ENCODE peak calls at places on chromosomes 5 and 9, in five cellular contexts. A, D, F, T and J are unnamed samples.

GRCh38 chr5:123949043-123949804 is 437.2 kb downstream of the CSNK1G3 start:
- DNase-seq in A (no peak), D (no peak), F (no peak), T (no peak), J (no peak)

GRCh38 chr9:77495834-77496671 is 152.1 kb downstream of the GNA14 start:
- DNase-seq in A (no peak), D (peak; percentile 30), F (no peak), T (no peak), J (no peak)

GRCh38 chr5:142012186-142012785 is 541 bp downstream of the GNPDA1 start:
- DNase-seq in A (peak; percentile 5), D (peak; percentile 56), F (peak; percentile 47), T (peak; percentile 61), J (peak; percentile 58)

GRCh38 chr5:142800776-142801494 is 30.8 kb downstream of the ARHGAP26 start:
- DNase-seq in A (no peak), D (no peak), F (no peak), T (no peak), J (no peak)

GRCh38 chr5:144191998-144192397 is 21.3 kb downstream of the KCTD16 start:
- DNase-seq in A (no peak), D (peak; percentile 46), F (no peak), T (no peak), J (no peak)

GRCh38 chr5:98736753-98737152 is 36.7 kb upstream of the RGMB start:
- DNase-seq in A (no peak), D (no peak), F (no peak), T (no peak), J (no peak)

GRCh38 chr5:116423091-116423490 is 151.5 kb downstream of the SEMA6A start:
- DNase-seq in A (no peak), D (no peak), F (no peak), T (no peak), J (no peak)

GRCh38 chr9:33187519-33188218 is 20.5 kb upstream of the B4GALT1 start:
- DNase-seq in A (no peak), D (peak; percentile 44), F (no peak), T (peak; percentile 54), J (peak; percentile 67)

GRCh38 chr5:139903805-139904565 is 108.4 kb downstream of the PSD2 start:
- DNase-seq in A (no peak), D (peak; percentile 51), F (no peak), T (peak; percentile 43), J (peak; percentile 29)

GRCh38 chr9:133534346-133535284 is at the start of gene ADAMTSL2:
- DNase-seq in A (peak; percentile 60), D (peak; percentile 85), F (no peak), T (peak; percentile 75), J (peak; percentile 85)

GRCh38 chr9:80811003-80811402 is 878.3 kb downstream of the TLE1 start:
- DNase-seq in A (no peak), D (peak; percentile 7), F (no peak), T (no peak), J (no peak)

GRCh38 chr9:14087576-14087975 is 226.4 kb downstream of the NFIB start:
- DNase-seq in A (no peak), D (no peak), F (no peak), T (no peak), J (no peak)

GRCh38 chr9:34518896-34519295 is 3.9 kb downstream of the ENHO start:
- DNase-seq in A (no peak), D (no peak), F (no peak), T (no peak), J (no peak)

GRCh38 chr5:139747583-139748504 is 47.8 kb upstream of the PSD2 start:
- DNase-seq in A (peak; percentile 46), D (peak; percentile 52), F (no peak), T (peak; percentile 60), J (peak; percentile 74)

GRCh38 chr9:30575218-30575617 is 1809.2 kb upstream of the ACO1 start:
- DNase-seq in A (no peak), D (no peak), F (no peak), T (peak; percentile 10), J (no peak)

GRCh38 chr9:128481561-128481960 is 23.0 kb upstream of the GLE1 start:
- DNase-seq in A (no peak), D (no peak), F (no peak), T (no peak), J (no peak)

GRCh38 chr5:109656829-109657228 is 32.9 kb upstream of the MAN2A1 start:
- DNase-seq in A (no peak), D (peak; percentile 44), F (peak; percentile 74), T (peak; percentile 35), J (peak; percentile 48)

GRCh38 chr9:112193562-112194288 is 18.6 kb upstream of the SUSD1 start:
- DNase-seq in A (no peak), D (no peak), F (no peak), T (no peak), J (no peak)

GRCh38 chr5:176734756-176735342 is 75.5 kb upstream of the UNC5A start:
- DNase-seq in A (no peak), D (no peak), F (no peak), T (no peak), J (no peak)

GRCh38 chr9:93361995-93362394 is 89.5 kb upstream of the FAM120A start:
- DNase-seq in A (no peak), D (no peak), F (no peak), T (no peak), J (no peak)

GRCh38 chr9:132160802-132161742 is 786 bp upstream of the NTNG2 start:
- DNase-seq in A (no peak), D (peak; percentile 77), F (peak; percentile 28), T (peak; percentile 29), J (no peak)

GRCh38 chr5:11426442-11426841 is 477.8 kb downstream of the CTNND2 start:
- DNase-seq in A (no peak), D (no peak), F (no peak), T (no peak), J (no peak)

GRCh38 chr5:140647042-140647341 is 438 bp downstream of the NDUFA2 start:
- DNase-seq in A (no peak), D (peak; percentile 27), F (no peak), T (no peak), J (no peak)

GRCh38 chr5:115170924-115171510 is 1.3 kb upstream of the TRIM36 start:
- DNase-seq in A (no peak), D (no peak), F (no peak), T (no peak), J (no peak)

GRCh38 chr9:114482602-114483001 is 22.7 kb downstream of the WHRN start:
- DNase-seq in A (no peak), D (no peak), F (no peak), T (no peak), J (no peak)

GRCh38 chr5:123181394-123181801 is 92.4 kb downstream of the PRDM6 start:
- DNase-seq in A (no peak), D (no peak), F (no peak), T (no peak), J (no peak)

GRCh38 chr5:154288145-154288544 is 97.6 kb downstream of the GALNT10 start:
- DNase-seq in A (no peak), D (peak; percentile 44), F (no peak), T (no peak), J (peak; percentile 32)

GRCh38 chr5:157283434-157283833 is 17.5 kb downstream of the CYFIP2 start:
- DNase-seq in A (no peak), D (no peak), F (no peak), T (no peak), J (no peak)

GRCh38 chr5:147734839-147735238 is 47.7 kb downstream of the JAKMIP2 start:
- DNase-seq in A (no peak), D (no peak), F (no peak), T (no peak), J (no peak)

GRCh38 chr9:101664432-101664831 is 69.7 kb upstream of the PPP3R2 start:
- DNase-seq in A (no peak), D (no peak), F (no peak), T (no peak), J (no peak)